ENCODE peak calls at places on chromosomes 2 and 18, in nine cellular contexts. One of them, this sample, is unnamed.
A peak's percentile ranks its signal among the peaks of the same experiment; 100 is the strongest.

GRCh38 chr2:150495993-150496627 is 8.6 kb upstream of the RND3 start:
- DNase-seq in A549: no peak
- DNase-seq in endothelial cell: no peak
- DNase-seq in ELF-1: no peak
- DNase-seq in activated T-cell treated with anti-CD3 and anti-CD28 coated beads, Interleukin-2, amount 50 U/mL, for 48 hours: no peak
- DNase-seq in body of pancreas: no peak
- DNase-seq in transverse colon: no peak
- DNase-seq in AG08396: peak; percentile 65
- DNase-seq in A172: peak; percentile 97
- DNase-seq in this sample: no peak

GRCh38 chr2:135246856-135247255 is 194.8 kb downstream of the RAB3GAP1 start:
- DNase-seq in A549: no peak
- DNase-seq in endothelial cell: no peak
- DNase-seq in ELF-1: no peak
- DNase-seq in activated T-cell treated with anti-CD3 and anti-CD28 coated beads, Interleukin-2, amount 50 U/mL, for 48 hours: no peak
- DNase-seq in body of pancreas: no peak
- DNase-seq in transverse colon: no peak
- DNase-seq in AG08396: no peak
- DNase-seq in A172: no peak
- DNase-seq in this sample: no peak

GRCh38 chr2:239979243-239980023 is 45.7 kb downstream of the NDUFA10 start:
- DNase-seq in A549: no peak
- DNase-seq in endothelial cell: peak; percentile 72
- DNase-seq in ELF-1: peak; percentile 91
- DNase-seq in activated T-cell treated with anti-CD3 and anti-CD28 coated beads, Interleukin-2, amount 50 U/mL, for 48 hours: no peak
- DNase-seq in body of pancreas: no peak
- DNase-seq in transverse colon: no peak
- DNase-seq in AG08396: no peak
- DNase-seq in A172: no peak
- DNase-seq in this sample: peak; percentile 72

GRCh38 chr2:112880081-112880531 is 30.9 kb upstream of the IL37 start:
- DNase-seq in A549: no peak
- DNase-seq in endothelial cell: no peak
- DNase-seq in ELF-1: no peak
- DNase-seq in activated T-cell treated with anti-CD3 and anti-CD28 coated beads, Interleukin-2, amount 50 U/mL, for 48 hours: no peak
- DNase-seq in body of pancreas: no peak
- DNase-seq in transverse colon: no peak
- DNase-seq in AG08396: peak; percentile 56
- DNase-seq in A172: peak; percentile 70
- DNase-seq in this sample: no peak

GRCh38 chr2:23367760-23368159 is 17.2 kb upstream of the KLHL29 start:
- DNase-seq in A549: no peak
- DNase-seq in endothelial cell: no peak
- DNase-seq in ELF-1: no peak
- DNase-seq in activated T-cell treated with anti-CD3 and anti-CD28 coated beads, Interleukin-2, amount 50 U/mL, for 48 hours: no peak
- DNase-seq in body of pancreas: no peak
- DNase-seq in transverse colon: no peak
- DNase-seq in AG08396: no peak
- DNase-seq in A172: no peak
- DNase-seq in this sample: no peak

GRCh38 chr18:13570216-13570615 is 156.1 kb downstream of the FAM210A start:
- DNase-seq in A549: no peak
- DNase-seq in endothelial cell: no peak
- DNase-seq in ELF-1: no peak
- DNase-seq in activated T-cell treated with anti-CD3 and anti-CD28 coated beads, Interleukin-2, amount 50 U/mL, for 48 hours: no peak
- DNase-seq in body of pancreas: no peak
- DNase-seq in transverse colon: no peak
- DNase-seq in AG08396: no peak
- DNase-seq in A172: no peak
- DNase-seq in this sample: no peak

GRCh38 chr2:55518846-55519167 is 711 bp upstream of the CFAP36 start:
- DNase-seq in A549: peak; percentile 28
- DNase-seq in endothelial cell: no peak
- DNase-seq in ELF-1: peak; percentile 73
- DNase-seq in activated T-cell treated with anti-CD3 and anti-CD28 coated beads, Interleukin-2, amount 50 U/mL, for 48 hours: no peak
- DNase-seq in body of pancreas: no peak
- DNase-seq in transverse colon: no peak
- DNase-seq in AG08396: no peak
- DNase-seq in A172: peak; percentile 29
- DNase-seq in this sample: peak; percentile 58

GRCh38 chr18:44602845-44603244 is 77.8 kb upstream of the SETBP1 start:
- DNase-seq in A549: no peak
- DNase-seq in endothelial cell: no peak
- DNase-seq in ELF-1: no peak
- DNase-seq in activated T-cell treated with anti-CD3 and anti-CD28 coated beads, Interleukin-2, amount 50 U/mL, for 48 hours: no peak
- DNase-seq in body of pancreas: no peak
- DNase-seq in transverse colon: no peak
- DNase-seq in AG08396: no peak
- DNase-seq in A172: no peak
- DNase-seq in this sample: no peak

GRCh38 chr2:74078467-74078866 is 69.2 kb downstream of the BOLA3 start:
- DNase-seq in A549: no peak
- DNase-seq in endothelial cell: no peak
- DNase-seq in ELF-1: no peak
- DNase-seq in activated T-cell treated with anti-CD3 and anti-CD28 coated beads, Interleukin-2, amount 50 U/mL, for 48 hours: no peak
- DNase-seq in body of pancreas: no peak
- DNase-seq in transverse colon: no peak
- DNase-seq in AG08396: no peak
- DNase-seq in A172: no peak
- DNase-seq in this sample: no peak

GRCh38 chr2:8392098-8392844 is 289.6 kb upstream of the ID2 start:
- DNase-seq in A549: no peak
- DNase-seq in endothelial cell: no peak
- DNase-seq in ELF-1: peak; percentile 78
- DNase-seq in activated T-cell treated with anti-CD3 and anti-CD28 coated beads, Interleukin-2, amount 50 U/mL, for 48 hours: no peak
- DNase-seq in body of pancreas: no peak
- DNase-seq in transverse colon: no peak
- DNase-seq in AG08396: no peak
- DNase-seq in A172: no peak
- DNase-seq in this sample: peak; percentile 77

GRCh38 chr2:86455181-86455580 is 14.0 kb downstream of the KDM3A start:
- DNase-seq in A549: no peak
- DNase-seq in endothelial cell: no peak
- DNase-seq in ELF-1: no peak
- DNase-seq in activated T-cell treated with anti-CD3 and anti-CD28 coated beads, Interleukin-2, amount 50 U/mL, for 48 hours: no peak
- DNase-seq in body of pancreas: no peak
- DNase-seq in transverse colon: no peak
- DNase-seq in AG08396: no peak
- DNase-seq in A172: no peak
- DNase-seq in this sample: no peak

GRCh38 chr2:53969285-53970094 is 1.3 kb downstream of the PSME4 start:
- DNase-seq in A549: peak; percentile 74
- DNase-seq in endothelial cell: no peak
- DNase-seq in ELF-1: no peak
- DNase-seq in activated T-cell treated with anti-CD3 and anti-CD28 coated beads, Interleukin-2, amount 50 U/mL, for 48 hours: no peak
- DNase-seq in body of pancreas: peak; percentile 16
- DNase-seq in transverse colon: no peak
- DNase-seq in AG08396: peak; percentile 58
- DNase-seq in A172: peak; percentile 54
- DNase-seq in this sample: no peak

GRCh38 chr2:241111443-241111810 is 9.3 kb upstream of the MTERF4 start:
- DNase-seq in A549: no peak
- DNase-seq in endothelial cell: no peak
- DNase-seq in ELF-1: no peak
- DNase-seq in activated T-cell treated with anti-CD3 and anti-CD28 coated beads, Interleukin-2, amount 50 U/mL, for 48 hours: no peak
- DNase-seq in body of pancreas: no peak
- DNase-seq in transverse colon: no peak
- DNase-seq in AG08396: no peak
- DNase-seq in A172: no peak
- DNase-seq in this sample: no peak

GRCh38 chr2:188381614-188382013 is 89.9 kb downstream of the GULP1 start:
- DNase-seq in A549: peak; percentile 3
- DNase-seq in endothelial cell: no peak
- DNase-seq in ELF-1: no peak
- DNase-seq in activated T-cell treated with anti-CD3 and anti-CD28 coated beads, Interleukin-2, amount 50 U/mL, for 48 hours: no peak
- DNase-seq in body of pancreas: no peak
- DNase-seq in transverse colon: no peak
- DNase-seq in AG08396: peak; percentile 17
- DNase-seq in A172: peak; percentile 79
- DNase-seq in this sample: no peak

GRCh38 chr2:102055346-102055975 is 63.7 kb downstream of the IL1R2 start:
- DNase-seq in A549: no peak
- DNase-seq in endothelial cell: no peak
- DNase-seq in ELF-1: no peak
- DNase-seq in activated T-cell treated with anti-CD3 and anti-CD28 coated beads, Interleukin-2, amount 50 U/mL, for 48 hours: no peak
- DNase-seq in body of pancreas: no peak
- DNase-seq in transverse colon: no peak
- DNase-seq in AG08396: no peak
- DNase-seq in A172: no peak
- DNase-seq in this sample: no peak

GRCh38 chr2:231642631-231643493 is 50.2 kb downstream of the TEX44 start:
- DNase-seq in A549: peak; percentile 95
- DNase-seq in endothelial cell: peak; percentile 30
- DNase-seq in ELF-1: peak; percentile 95
- DNase-seq in activated T-cell treated with anti-CD3 and anti-CD28 coated beads, Interleukin-2, amount 50 U/mL, for 48 hours: peak; percentile 65
- DNase-seq in body of pancreas: peak; percentile 32
- DNase-seq in transverse colon: peak; percentile 91
- DNase-seq in AG08396: peak; percentile 91
- DNase-seq in A172: peak; percentile 99
- DNase-seq in this sample: no peak

GRCh38 chr2:12008425-12009061 is 262.1 kb downstream of the LPIN1 start:
- DNase-seq in A549: no peak
- DNase-seq in endothelial cell: no peak
- DNase-seq in ELF-1: no peak
- DNase-seq in activated T-cell treated with anti-CD3 and anti-CD28 coated beads, Interleukin-2, amount 50 U/mL, for 48 hours: no peak
- DNase-seq in body of pancreas: no peak
- DNase-seq in transverse colon: no peak
- DNase-seq in AG08396: no peak
- DNase-seq in A172: peak; percentile 77
- DNase-seq in this sample: no peak

GRCh38 chr2:105417789-105418475 is 19.1 kb upstream of the FHL2 start:
- DNase-seq in A549: no peak
- DNase-seq in endothelial cell: no peak
- DNase-seq in ELF-1: no peak
- DNase-seq in activated T-cell treated with anti-CD3 and anti-CD28 coated beads, Interleukin-2, amount 50 U/mL, for 48 hours: no peak
- DNase-seq in body of pancreas: no peak
- DNase-seq in transverse colon: no peak
- DNase-seq in AG08396: no peak
- DNase-seq in A172: peak; percentile 65
- DNase-seq in this sample: no peak

GRCh38 chr2:238380336-238380735 is 46.4 kb upstream of the ASB1 start:
- DNase-seq in A549: no peak
- DNase-seq in endothelial cell: no peak
- DNase-seq in ELF-1: peak; percentile 27
- DNase-seq in activated T-cell treated with anti-CD3 and anti-CD28 coated beads, Interleukin-2, amount 50 U/mL, for 48 hours: no peak
- DNase-seq in body of pancreas: no peak
- DNase-seq in transverse colon: no peak
- DNase-seq in AG08396: no peak
- DNase-seq in A172: no peak
- DNase-seq in this sample: no peak

GRCh38 chr2:212177724-212178123 is 360.9 kb downstream of the ERBB4 start:
- DNase-seq in A549: no peak
- DNase-seq in endothelial cell: no peak
- DNase-seq in ELF-1: no peak
- DNase-seq in activated T-cell treated with anti-CD3 and anti-CD28 coated beads, Interleukin-2, amount 50 U/mL, for 48 hours: no peak
- DNase-seq in body of pancreas: no peak
- DNase-seq in transverse colon: no peak
- DNase-seq in AG08396: no peak
- DNase-seq in A172: no peak
- DNase-seq in this sample: peak; percentile 72